ENCODE peak calls at places on chromosomes 7 and 10, in seven cellular contexts. One of them, this sample, is unnamed.
A peak's percentile ranks its signal among the peaks of the same experiment; 100 is the strongest.

GRCh38 chr10:114311023-114311422 is 72.0 kb downstream of the VWA2 start:
- DNase-seq in fibroblast of lung: no peak
- DNase-seq in CD4-positive, CD25-positive, alpha-beta regulatory T cell: no peak
- DNase-seq in NB4: no peak
- DNase-seq in upper lobe of right lung: no peak
- DNase-seq in adipocyte: no peak
- DNase-seq in AG04449: no peak
- DNase-seq in this sample: no peak

GRCh38 chr7:133705596-133705995 is 421.5 kb upstream of the LRGUK start:
- DNase-seq in CD4-positive, CD25-positive, alpha-beta regulatory T cell: no peak
- DNase-seq in NB4: peak; percentile 55
- DNase-seq in AG04449: no peak
- DNase-seq in adipocyte: no peak
- DNase-seq in fibroblast of lung: no peak
- DNase-seq in upper lobe of right lung: no peak
- DNase-seq in this sample: no peak

GRCh38 chr10:18229839-18230238 is 89.6 kb downstream of the CACNB2 start:
- DNase-seq in upper lobe of right lung: no peak
- DNase-seq in AG04449: no peak
- DNase-seq in NB4: no peak
- DNase-seq in fibroblast of lung: peak; percentile 31
- DNase-seq in adipocyte: peak; percentile 56
- DNase-seq in CD4-positive, CD25-positive, alpha-beta regulatory T cell: no peak
- DNase-seq in this sample: no peak

GRCh38 chr10:78889536-78890063 is 179.2 kb upstream of the ZMIZ1 start:
- DNase-seq in CD4-positive, CD25-positive, alpha-beta regulatory T cell: no peak
- DNase-seq in NB4: no peak
- DNase-seq in upper lobe of right lung: no peak
- DNase-seq in AG04449: no peak
- DNase-seq in fibroblast of lung: no peak
- DNase-seq in adipocyte: no peak
- DNase-seq in this sample: no peak

GRCh38 chr7:154451480-154452457 is 399.6 kb downstream of the DPP6 start:
- DNase-seq in AG04449: no peak
- DNase-seq in upper lobe of right lung: no peak
- DNase-seq in NB4: no peak
- DNase-seq in CD4-positive, CD25-positive, alpha-beta regulatory T cell: no peak
- DNase-seq in adipocyte: no peak
- DNase-seq in fibroblast of lung: no peak
- DNase-seq in this sample: peak; percentile 46

GRCh38 chr7:149050941-149051340 is 22.6 kb upstream of the PDIA4 start:
- DNase-seq in upper lobe of right lung: no peak
- DNase-seq in fibroblast of lung: no peak
- DNase-seq in adipocyte: no peak
- DNase-seq in CD4-positive, CD25-positive, alpha-beta regulatory T cell: no peak
- DNase-seq in AG04449: no peak
- DNase-seq in NB4: no peak
- DNase-seq in this sample: no peak

GRCh38 chr10:120456626-120457430 is at the start of gene PLPP4:
- DNase-seq in adipocyte: peak; percentile 82
- DNase-seq in CD4-positive, CD25-positive, alpha-beta regulatory T cell: no peak
- DNase-seq in fibroblast of lung: no peak
- DNase-seq in NB4: no peak
- DNase-seq in AG04449: no peak
- DNase-seq in upper lobe of right lung: peak; percentile 68
- DNase-seq in this sample: peak; percentile 49

GRCh38 chr10:84478155-84478554 is 149.8 kb downstream of the CCSER2 start:
- DNase-seq in upper lobe of right lung: no peak
- DNase-seq in CD4-positive, CD25-positive, alpha-beta regulatory T cell: no peak
- DNase-seq in AG04449: no peak
- DNase-seq in NB4: no peak
- DNase-seq in fibroblast of lung: no peak
- DNase-seq in adipocyte: peak; percentile 36
- DNase-seq in this sample: no peak

GRCh38 chr10:132869621-132870020 is 72.7 kb downstream of the CFAP46 start:
- DNase-seq in AG04449: no peak
- DNase-seq in NB4: no peak
- DNase-seq in upper lobe of right lung: peak; percentile 53
- DNase-seq in adipocyte: no peak
- DNase-seq in fibroblast of lung: no peak
- DNase-seq in CD4-positive, CD25-positive, alpha-beta regulatory T cell: no peak
- DNase-seq in this sample: no peak

GRCh38 chr10:106107711-106108110 is 1056.8 kb downstream of the SORCS1 start:
- DNase-seq in AG04449: no peak
- DNase-seq in CD4-positive, CD25-positive, alpha-beta regulatory T cell: no peak
- DNase-seq in adipocyte: no peak
- DNase-seq in upper lobe of right lung: no peak
- DNase-seq in fibroblast of lung: no peak
- DNase-seq in NB4: no peak
- DNase-seq in this sample: no peak

GRCh38 chr10:112815238-112816032 is 134.6 kb upstream of the TCF7L2 start:
- DNase-seq in adipocyte: peak; percentile 53
- DNase-seq in fibroblast of lung: peak; percentile 29
- DNase-seq in upper lobe of right lung: no peak
- DNase-seq in NB4: peak; percentile 59
- DNase-seq in AG04449: no peak
- DNase-seq in CD4-positive, CD25-positive, alpha-beta regulatory T cell: no peak
- DNase-seq in this sample: peak; percentile 83

GRCh38 chr10:1395025-1395981 is 339.1 kb downstream of the WDR37 start:
- DNase-seq in AG04449: no peak
- DNase-seq in adipocyte: no peak
- DNase-seq in upper lobe of right lung: no peak
- DNase-seq in NB4: no peak
- DNase-seq in fibroblast of lung: no peak
- DNase-seq in CD4-positive, CD25-positive, alpha-beta regulatory T cell: no peak
- DNase-seq in this sample: no peak

GRCh38 chr7:17523813-17524741 is 225.6 kb downstream of the AHR start:
- DNase-seq in AG04449: no peak
- DNase-seq in fibroblast of lung: peak; percentile 70
- DNase-seq in upper lobe of right lung: peak; percentile 80
- DNase-seq in CD4-positive, CD25-positive, alpha-beta regulatory T cell: no peak
- DNase-seq in adipocyte: peak; percentile 65
- DNase-seq in NB4: peak; percentile 18
- DNase-seq in this sample: no peak

GRCh38 chr10:95096143-95096542 is 26.8 kb upstream of the CYP2C8 start:
- DNase-seq in NB4: no peak
- DNase-seq in upper lobe of right lung: no peak
- DNase-seq in CD4-positive, CD25-positive, alpha-beta regulatory T cell: no peak
- DNase-seq in adipocyte: no peak
- DNase-seq in AG04449: no peak
- DNase-seq in fibroblast of lung: no peak
- DNase-seq in this sample: no peak

GRCh38 chr7:156456503-156457115 is 184.0 kb upstream of the RNF32 start:
- DNase-seq in CD4-positive, CD25-positive, alpha-beta regulatory T cell: no peak
- DNase-seq in upper lobe of right lung: no peak
- DNase-seq in NB4: no peak
- DNase-seq in adipocyte: no peak
- DNase-seq in fibroblast of lung: no peak
- DNase-seq in AG04449: no peak
- DNase-seq in this sample: peak; percentile 36

GRCh38 chr7:69896100-69896499 is 297.8 kb downstream of the AUTS2 start:
- DNase-seq in fibroblast of lung: no peak
- DNase-seq in NB4: no peak
- DNase-seq in CD4-positive, CD25-positive, alpha-beta regulatory T cell: no peak
- DNase-seq in AG04449: no peak
- DNase-seq in adipocyte: peak; percentile 34
- DNase-seq in upper lobe of right lung: no peak
- DNase-seq in this sample: no peak

GRCh38 chr10:117797286-117797685 is 249.5 kb downstream of the RAB11FIP2 start:
- DNase-seq in adipocyte: no peak
- DNase-seq in NB4: no peak
- DNase-seq in fibroblast of lung: no peak
- DNase-seq in AG04449: no peak
- DNase-seq in CD4-positive, CD25-positive, alpha-beta regulatory T cell: no peak
- DNase-seq in upper lobe of right lung: no peak
- DNase-seq in this sample: no peak

GRCh38 chr10:112721080-112721698 is 228.9 kb upstream of the TCF7L2 start:
- DNase-seq in adipocyte: no peak
- DNase-seq in upper lobe of right lung: no peak
- DNase-seq in NB4: peak; percentile 44
- DNase-seq in CD4-positive, CD25-positive, alpha-beta regulatory T cell: no peak
- DNase-seq in AG04449: no peak
- DNase-seq in fibroblast of lung: peak; percentile 61
- DNase-seq in this sample: peak; percentile 60

GRCh38 chr10:33481184-33481583 is 146.7 kb upstream of the NRP1 start:
- DNase-seq in upper lobe of right lung: no peak
- DNase-seq in adipocyte: no peak
- DNase-seq in NB4: no peak
- DNase-seq in AG04449: no peak
- DNase-seq in fibroblast of lung: no peak
- DNase-seq in CD4-positive, CD25-positive, alpha-beta regulatory T cell: no peak
- DNase-seq in this sample: no peak

GRCh38 chr7:64046041-64046389 is 781 bp downstream of the ZNF727 start:
- DNase-seq in NB4: no peak
- DNase-seq in AG04449: no peak
- DNase-seq in upper lobe of right lung: no peak
- DNase-seq in fibroblast of lung: no peak
- DNase-seq in adipocyte: no peak
- DNase-seq in CD4-positive, CD25-positive, alpha-beta regulatory T cell: no peak
- DNase-seq in this sample: no peak
- H3K4me3 ChIP-seq in NB4: peak overlapping the region; percentile 66
- H3K4me3 ChIP-seq in AG04449: no peak overlapping the region
- H3K4me3 ChIP-seq in upper lobe of right lung: peak overlapping the region; percentile 51
- H3K4me3 ChIP-seq in fibroblast of lung: no peak overlapping the region
- H3K4me3 ChIP-seq in adipocyte: peak overlapping the region; percentile 63
- H3K4me3 ChIP-seq in CD4-positive, CD25-positive, alpha-beta regulatory T cell: no peak overlapping the region
- H3K4me3 ChIP-seq in this sample: no peak overlapping the region

GRCh38 chr10:131056781-131057180 is 254.7 kb downstream of the TCERG1L start:
- DNase-seq in adipocyte: no peak
- DNase-seq in CD4-positive, CD25-positive, alpha-beta regulatory T cell: no peak
- DNase-seq in upper lobe of right lung: peak; percentile 26
- DNase-seq in fibroblast of lung: no peak
- DNase-seq in NB4: no peak
- DNase-seq in AG04449: no peak
- DNase-seq in this sample: no peak
- H3K4me3 ChIP-seq in adipocyte: no peak overlapping the region
- H3K4me3 ChIP-seq in CD4-positive, CD25-positive, alpha-beta regulatory T cell: no peak overlapping the region
- H3K4me3 ChIP-seq in upper lobe of right lung: no peak overlapping the region
- H3K4me3 ChIP-seq in fibroblast of lung: no peak overlapping the region
- H3K4me3 ChIP-seq in NB4: no peak overlapping the region
- H3K4me3 ChIP-seq in AG04449: no peak overlapping the region
- H3K4me3 ChIP-seq in this sample: no peak overlapping the region

GRCh38 chr7:139732471-139733167 is 45.2 kb downstream of the HIPK2 start:
- DNase-seq in fibroblast of lung: no peak
- DNase-seq in CD4-positive, CD25-positive, alpha-beta regulatory T cell: no peak
- DNase-seq in upper lobe of right lung: no peak
- DNase-seq in adipocyte: no peak
- DNase-seq in AG04449: no peak
- DNase-seq in NB4: no peak
- DNase-seq in this sample: no peak
- H3K4me3 ChIP-seq in fibroblast of lung: no peak overlapping the region
- H3K4me3 ChIP-seq in CD4-positive, CD25-positive, alpha-beta regulatory T cell: no peak overlapping the region
- H3K4me3 ChIP-seq in upper lobe of right lung: no peak overlapping the region
- H3K4me3 ChIP-seq in adipocyte: peak overlapping the region; percentile 63
- H3K4me3 ChIP-seq in AG04449: no peak overlapping the region
- H3K4me3 ChIP-seq in NB4: no peak overlapping the region
- H3K4me3 ChIP-seq in this sample: no peak overlapping the region

DNA sequence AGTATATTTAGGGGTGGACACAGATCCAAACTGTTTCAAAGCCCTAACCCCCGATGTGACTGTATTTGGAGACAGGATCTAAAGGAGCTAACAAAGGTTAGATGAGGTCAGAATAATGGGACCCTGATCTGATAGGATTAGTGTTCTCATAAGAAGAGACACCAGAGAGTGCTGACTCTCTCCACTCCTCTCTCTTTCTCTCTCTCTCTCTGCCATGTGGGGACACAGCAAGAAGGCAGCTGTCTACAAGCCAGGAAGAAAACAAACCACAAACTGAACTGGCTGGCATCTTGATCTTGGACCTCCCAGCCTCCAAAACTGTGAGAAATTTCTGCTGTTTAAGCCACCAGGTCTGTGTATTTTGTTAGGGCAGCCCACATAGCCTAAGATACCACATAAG is 84.7 kb upstream of the KDM7A start:
- DNase-seq in CD4-positive, CD25-positive, alpha-beta regulatory T cell: no peak
- DNase-seq in NB4: peak; percentile 55
- DNase-seq in AG04449: no peak
- DNase-seq in upper lobe of right lung: no peak
- DNase-seq in fibroblast of lung: no peak
- DNase-seq in adipocyte: no peak
- DNase-seq in this sample: no peak
- H3K4me3 ChIP-seq in CD4-positive, CD25-positive, alpha-beta regulatory T cell: no peak overlapping the region
- H3K4me3 ChIP-seq in NB4: no peak overlapping the region
- H3K4me3 ChIP-seq in AG04449: no peak overlapping the region
- H3K4me3 ChIP-seq in upper lobe of right lung: no peak overlapping the region
- H3K4me3 ChIP-seq in fibroblast of lung: no peak overlapping the region
- H3K4me3 ChIP-seq in adipocyte: no peak overlapping the region
- H3K4me3 ChIP-seq in this sample: no peak overlapping the region

DNA sequence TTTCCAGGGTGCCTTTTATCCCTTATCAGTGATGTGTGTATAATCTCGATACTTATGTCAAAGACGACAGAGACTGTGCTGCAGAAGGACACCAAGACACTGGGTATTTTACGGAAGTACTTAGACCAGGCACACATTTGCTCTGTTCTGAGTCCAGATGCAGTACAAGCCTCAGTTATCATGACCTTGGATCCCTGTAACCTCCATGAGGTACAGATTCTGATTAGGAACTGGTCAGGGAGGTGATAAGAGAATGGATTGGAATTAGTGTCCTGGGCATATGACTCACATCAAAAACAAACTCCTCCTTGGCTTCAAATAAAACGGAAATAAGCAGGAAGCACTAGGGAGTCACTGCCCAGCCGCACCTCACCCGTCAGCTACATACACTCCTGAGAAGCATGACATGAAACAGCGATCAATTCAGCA is 146.5 kb downstream of the SFMBT2 start:
- DNase-seq in AG04449: no peak
- DNase-seq in upper lobe of right lung: no peak
- DNase-seq in adipocyte: no peak
- DNase-seq in fibroblast of lung: peak; percentile 39
- DNase-seq in NB4: no peak
- DNase-seq in CD4-positive, CD25-positive, alpha-beta regulatory T cell: no peak
- DNase-seq in this sample: peak; percentile 18
- H3K4me3 ChIP-seq in AG04449: no peak overlapping the region
- H3K4me3 ChIP-seq in upper lobe of right lung: no peak overlapping the region
- H3K4me3 ChIP-seq in adipocyte: no peak overlapping the region
- H3K4me3 ChIP-seq in fibroblast of lung: no peak overlapping the region
- H3K4me3 ChIP-seq in NB4: no peak overlapping the region
- H3K4me3 ChIP-seq in CD4-positive, CD25-positive, alpha-beta regulatory T cell: no peak overlapping the region
- H3K4me3 ChIP-seq in this sample: no peak overlapping the region

GRCh38 chr7:30594055-30594539 is 581 bp upstream of the GARS1 start:
- DNase-seq in AG04449: no peak
- DNase-seq in adipocyte: peak; percentile 63
- DNase-seq in NB4: peak; percentile 85
- DNase-seq in upper lobe of right lung: peak; percentile 69
- DNase-seq in fibroblast of lung: peak; percentile 42
- DNase-seq in CD4-positive, CD25-positive, alpha-beta regulatory T cell: peak; percentile 15
- DNase-seq in this sample: peak; percentile 85
- H3K4me3 ChIP-seq in AG04449: peak overlapping the region; percentile 96
- H3K4me3 ChIP-seq in adipocyte: peak overlapping the region; percentile 93
- H3K4me3 ChIP-seq in NB4: peak overlapping the region; percentile 88
- H3K4me3 ChIP-seq in upper lobe of right lung: peak overlapping the region; percentile 99
- H3K4me3 ChIP-seq in fibroblast of lung: peak overlapping the region; percentile 99
- H3K4me3 ChIP-seq in CD4-positive, CD25-positive, alpha-beta regulatory T cell: peak overlapping the region; percentile 91
- H3K4me3 ChIP-seq in this sample: peak overlapping the region; percentile 44

DNA sequence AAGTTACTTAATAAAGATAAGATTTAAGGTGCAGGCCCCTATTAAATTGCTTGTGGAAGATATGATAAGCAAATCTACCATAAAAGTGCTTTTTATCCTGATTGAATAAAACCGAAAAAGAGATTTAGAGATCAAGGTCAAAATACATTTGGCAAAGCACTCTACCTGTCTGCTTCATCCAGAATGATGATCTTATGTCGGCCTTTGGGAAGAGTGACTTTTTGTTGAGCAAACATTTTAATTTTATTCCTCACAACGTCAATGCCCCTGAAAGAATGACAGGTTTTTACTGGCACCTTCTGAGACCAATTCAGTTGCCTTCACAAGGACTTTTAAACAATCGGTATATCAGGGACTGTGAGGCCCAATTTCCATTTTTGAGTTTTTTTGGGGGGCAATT is 7.7 kb downstream of the RFC2 start:
- DNase-seq in NB4: no peak
- DNase-seq in upper lobe of right lung: no peak
- DNase-seq in AG04449: no peak
- DNase-seq in fibroblast of lung: no peak
- DNase-seq in CD4-positive, CD25-positive, alpha-beta regulatory T cell: no peak
- DNase-seq in adipocyte: no peak
- DNase-seq in this sample: no peak
- H3K4me3 ChIP-seq in NB4: no peak overlapping the region
- H3K4me3 ChIP-seq in upper lobe of right lung: no peak overlapping the region
- H3K4me3 ChIP-seq in AG04449: no peak overlapping the region
- H3K4me3 ChIP-seq in fibroblast of lung: no peak overlapping the region
- H3K4me3 ChIP-seq in CD4-positive, CD25-positive, alpha-beta regulatory T cell: no peak overlapping the region
- H3K4me3 ChIP-seq in adipocyte: no peak overlapping the region
- H3K4me3 ChIP-seq in this sample: no peak overlapping the region